ENCODE peak calls at places on chromosomes 16 and 17, in four cellular contexts. One of them, this sample, is unnamed.

GRCh38 chr16:16038950-16039349 is 89.5 kb downstream of the ABCC1 start:
- DNase-seq in neural progenitor cell: no peak
- DNase-seq in mesendoderm: no peak
- DNase-seq in uterus: no peak
- DNase-seq in this sample: no peak

GRCh38 chr16:21590791-21591190 is 8.6 kb upstream of the METTL9 start:
- DNase-seq in neural progenitor cell: no peak
- DNase-seq in mesendoderm: no peak
- DNase-seq in uterus: no peak
- DNase-seq in this sample: no peak

GRCh38 chr17:28160610-28161009 is 118.1 kb downstream of the NLK start:
- DNase-seq in neural progenitor cell: no peak
- DNase-seq in mesendoderm: no peak
- DNase-seq in uterus: no peak
- DNase-seq in this sample: no peak

GRCh38 chr17:68792873-68793272 is 162.3 kb downstream of the ABCA8 start:
- DNase-seq in neural progenitor cell: no peak
- DNase-seq in mesendoderm: peak
- DNase-seq in uterus: no peak
- DNase-seq in this sample: no peak

GRCh38 chr16:29313559-29313887 is 93.0 kb downstream of the NPIPB11 start:
- DNase-seq in neural progenitor cell: no peak
- DNase-seq in mesendoderm: no peak
- DNase-seq in uterus: no peak
- DNase-seq in this sample: no peak

GRCh38 chr17:65656390-65657250 is 95.2 kb upstream of the AXIN2 start:
- DNase-seq in neural progenitor cell: no peak
- DNase-seq in mesendoderm: no peak
- DNase-seq in uterus: no peak
- DNase-seq in this sample: no peak

GRCh38 chr17:80437532-80437931 is 22.6 kb downstream of the ENDOV start:
- DNase-seq in neural progenitor cell: no peak
- DNase-seq in mesendoderm: no peak
- DNase-seq in uterus: no peak
- DNase-seq in this sample: no peak

GRCh38 chr16:1511662-1512061 is 18.5 kb downstream of the TELO2 start:
- DNase-seq in neural progenitor cell: no peak
- DNase-seq in mesendoderm: no peak
- DNase-seq in uterus: no peak
- DNase-seq in this sample: no peak

GRCh38 chr16:57390635-57391307 is 13.8 kb upstream of the CCL17 start:
- DNase-seq in neural progenitor cell: no peak
- DNase-seq in mesendoderm: no peak
- DNase-seq in uterus: no peak
- DNase-seq in this sample: no peak

GRCh38 chr17:57881143-57881542 is 31.3 kb upstream of the MRPS23 start:
- DNase-seq in neural progenitor cell: no peak
- DNase-seq in mesendoderm: no peak
- DNase-seq in uterus: no peak
- DNase-seq in this sample: no peak

GRCh38 chr16:50848755-50849514 is 107.0 kb downstream of the CYLD start:
- DNase-seq in neural progenitor cell: no peak
- DNase-seq in mesendoderm: no peak
- DNase-seq in uterus: no peak
- DNase-seq in this sample: no peak

GRCh38 chr16:64437706-64438329 is 684.0 kb downstream of the CDH11 start:
- DNase-seq in neural progenitor cell: no peak
- DNase-seq in mesendoderm: no peak
- DNase-seq in uterus: no peak
- DNase-seq in this sample: no peak

GRCh38 chr16:57750796-57751538 is 15.4 kb downstream of the KATNB1 start:
- DNase-seq in neural progenitor cell: no peak
- DNase-seq in mesendoderm: no peak
- DNase-seq in uterus: no peak
- DNase-seq in this sample: no peak

GRCh38 chr16:10412935-10413601 is 27.2 kb downstream of the ATF7IP2 start:
- DNase-seq in neural progenitor cell: no peak
- DNase-seq in mesendoderm: no peak
- DNase-seq in uterus: no peak
- DNase-seq in this sample: no peak

GRCh38 chr16:15754821-15755534 is 101.8 kb downstream of the MYH11 start:
- DNase-seq in neural progenitor cell: no peak
- DNase-seq in mesendoderm: no peak
- DNase-seq in uterus: no peak
- DNase-seq in this sample: no peak

GRCh38 chr17:66716236-66717026 is 118.5 kb upstream of the CACNG5 start:
- DNase-seq in neural progenitor cell: peak
- DNase-seq in mesendoderm: peak
- DNase-seq in uterus: no peak
- DNase-seq in this sample: no peak

GRCh38 chr16:87186440-87186839 is 130.8 kb downstream of the C16orf95 start:
- DNase-seq in neural progenitor cell: peak
- DNase-seq in mesendoderm: no peak
- DNase-seq in uterus: no peak
- DNase-seq in this sample: no peak

GRCh38 chr16:15949210-15950166 is at the start of gene ABCC1:
- DNase-seq in neural progenitor cell: peak
- DNase-seq in mesendoderm: peak
- DNase-seq in uterus: peak
- DNase-seq in this sample: peak

GRCh38 chr16:67116388-67117311 is 6.9 kb downstream of the PHAF1 start:
- DNase-seq in neural progenitor cell: no peak
- DNase-seq in mesendoderm: no peak
- DNase-seq in uterus: no peak
- DNase-seq in this sample: no peak

GRCh38 chr16:78775161-78775561 is 675.7 kb downstream of the WWOX start:
- DNase-seq in neural progenitor cell: no peak
- DNase-seq in mesendoderm: no peak
- DNase-seq in uterus: no peak
- DNase-seq in this sample: no peak

GRCh38 chr17:77963441-77963840 is 4.9 kb downstream of the TNRC6C start:
- DNase-seq in neural progenitor cell: peak
- DNase-seq in mesendoderm: no peak
- DNase-seq in uterus: no peak
- DNase-seq in this sample: no peak

GRCh38 chr16:77570574-77570973 is 135.7 kb upstream of the ADAMTS18 start:
- DNase-seq in neural progenitor cell: no peak
- DNase-seq in mesendoderm: no peak
- DNase-seq in uterus: no peak
- DNase-seq in this sample: no peak

GRCh38 chr17:63082273-63082861 is 116.3 kb downstream of the TANC2 start:
- DNase-seq in neural progenitor cell: no peak
- DNase-seq in mesendoderm: peak
- DNase-seq in uterus: no peak
- DNase-seq in this sample: no peak

GRCh38 chr17:80021600-80021999 is 14.1 kb downstream of the TBC1D16 start:
- DNase-seq in neural progenitor cell: no peak
- DNase-seq in mesendoderm: no peak
- DNase-seq in uterus: no peak
- DNase-seq in this sample: no peak

GRCh38 chr17:20267459-20267842 is 199.9 kb downstream of the LGALS9B start:
- DNase-seq in neural progenitor cell: no peak
- DNase-seq in mesendoderm: no peak
- DNase-seq in uterus: no peak
- DNase-seq in this sample: no peak

GRCh38 chr16:55853114-55853513 is 20.2 kb upstream of the CES1 start:
- DNase-seq in neural progenitor cell: no peak
- DNase-seq in mesendoderm: no peak
- DNase-seq in uterus: no peak
- DNase-seq in this sample: no peak

GRCh38 chr17:28968269-28968913 is 17.1 kb upstream of the PHF12 start:
- DNase-seq in neural progenitor cell: peak
- DNase-seq in mesendoderm: peak
- DNase-seq in uterus: no peak
- DNase-seq in this sample: no peak

GRCh38 chr17:59160203-59161025 is 4.9 kb downstream of the PRR11 start:
- DNase-seq in neural progenitor cell: no peak
- DNase-seq in mesendoderm: no peak
- DNase-seq in uterus: no peak
- DNase-seq in this sample: no peak

GRCh38 chr17:42135664-42136653 is 13.4 kb downstream of the HSPB9 start:
- DNase-seq in neural progenitor cell: no peak
- DNase-seq in mesendoderm: peak
- DNase-seq in uterus: no peak
- DNase-seq in this sample: no peak

GRCh38 chr16:53457670-53458069 is 23.4 kb downstream of the RBL2 start:
- DNase-seq in neural progenitor cell: no peak
- DNase-seq in mesendoderm: peak
- DNase-seq in uterus: no peak
- DNase-seq in this sample: no peak

GRCh38 chr17:58402047-58402446 is 15.3 kb downstream of the RNF43 start:
- DNase-seq in neural progenitor cell: no peak
- DNase-seq in mesendoderm: no peak
- DNase-seq in uterus: no peak
- DNase-seq in this sample: no peak

GRCh38 chr16:25097304-25097988 is 14.1 kb upstream of the LCMT1 start:
- DNase-seq in neural progenitor cell: no peak
- DNase-seq in mesendoderm: no peak
- DNase-seq in uterus: no peak
- DNase-seq in this sample: no peak

GRCh38 chr17:30248786-30249185 is 13.3 kb upstream of the SLC6A4 start:
- DNase-seq in neural progenitor cell: no peak
- DNase-seq in mesendoderm: no peak
- DNase-seq in uterus: no peak
- DNase-seq in this sample: no peak

This sample was measured in HEK293T.